ENCODE peak calls at places on chromosome 20, in seven cellular contexts. N, Y, A, S, J, M and O are unnamed samples.

GRCh38 chr20:61184194-61184593 is 67.9 kb upstream of the CDH4 start:
- DNase-seq in N (peak), Y (no peak), A (no peak), S (no peak), J (no peak), M (no peak), O (no peak)

GRCh38 chr20:30506100-30506499 is 751.4 kb upstream of the DEFB115 start:
- DNase-seq in N (no peak), Y (no peak), A (no peak), S (no peak), J (no peak), M (no peak), O (no peak)

GRCh38 chr20:57558614-57559285 is 2.2 kb upstream of the PCK1 start:
- DNase-seq in N (no peak), Y (no peak), A (no peak), S (no peak), J (no peak), M (no peak), O (no peak)

GRCh38 chr20:3559637-3560036 is 88.8 kb downstream of the ATRN start:
- DNase-seq in N (no peak), Y (no peak), A (no peak), S (no peak), J (no peak), M (no peak), O (no peak)

GRCh38 chr20:31576751-31577150 is 28.3 kb upstream of the ID1 start:
- DNase-seq in N (no peak), Y (no peak), A (no peak), S (no peak), J (no peak), M (no peak), O (no peak)

GRCh38 chr20:11675920-11676617 is 241.6 kb upstream of the BTBD3 start:
- DNase-seq in N (no peak), Y (no peak), A (no peak), S (no peak), J (no peak), M (peak), O (no peak)

GRCh38 chr20:57231951-57232428 is 34.5 kb downstream of the BMP7 start:
- DNase-seq in N (no peak), Y (no peak), A (no peak), S (no peak), J (no peak), M (no peak), O (no peak)

GRCh38 chr20:13995841-13996240 is 525 bp downstream of the MACROD2 start:
- DNase-seq in N (peak), Y (no peak), A (no peak), S (no peak), J (peak), M (no peak), O (no peak)

GRCh38 chr20:57998981-57999464 is 229.4 kb downstream of the ANKRD60 start:
- DNase-seq in N (no peak), Y (no peak), A (no peak), S (no peak), J (no peak), M (no peak), O (no peak)

GRCh38 chr20:3000852-3001523 is 42.4 kb upstream of the GNRH2 start:
- DNase-seq in N (no peak), Y (no peak), A (no peak), S (peak), J (no peak), M (peak), O (no peak)

GRCh38 chr20:33415948-33416347 is 14.6 kb upstream of the CDK5RAP1 start:
- DNase-seq in N (no peak), Y (no peak), A (no peak), S (no peak), J (peak), M (peak), O (no peak)

GRCh38 chr20:45269754-45270270 is 15.4 kb upstream of the SLPI start:
- DNase-seq in N (no peak), Y (no peak), A (no peak), S (no peak), J (no peak), M (no peak), O (no peak)

GRCh38 chr20:43942661-43943285 is 28.1 kb downstream of the TOX2 start:
- DNase-seq in N (no peak), Y (no peak), A (peak), S (no peak), J (peak), M (peak), O (peak)

GRCh38 chr20:43186312-43186711 is 3.4 kb downstream of the PTPRT start:
- DNase-seq in N (no peak), Y (no peak), A (no peak), S (no peak), J (no peak), M (no peak), O (no peak)

GRCh38 chr20:41889125-41889870 is 271.1 kb upstream of the CHD6 start:
- DNase-seq in N (no peak), Y (no peak), A (no peak), S (no peak), J (no peak), M (no peak), O (no peak)

GRCh38 chr20:9685011-9685410 is 153.9 kb downstream of the PAK5 start:
- DNase-seq in N (no peak), Y (no peak), A (no peak), S (no peak), J (no peak), M (no peak), O (no peak)

GRCh38 chr20:52859156-52859887 is 112.8 kb upstream of the TSHZ2 start:
- DNase-seq in N (peak), Y (no peak), A (no peak), S (no peak), J (no peak), M (peak), O (no peak)

GRCh38 chr20:21615617-21616080 is 89.8 kb upstream of the PAX1 start:
- DNase-seq in N (peak), Y (no peak), A (no peak), S (no peak), J (peak), M (peak), O (no peak)

GRCh38 chr20:14919473-14920157 is 582.2 kb upstream of the FLRT3 start:
- DNase-seq in N (peak), Y (no peak), A (no peak), S (no peak), J (peak), M (no peak), O (no peak)

GRCh38 chr20:18299364-18299763 is 11.0 kb downstream of the ZNF133 start:
- DNase-seq in N (no peak), Y (no peak), A (no peak), S (no peak), J (no peak), M (no peak), O (no peak)

GRCh38 chr20:13788167-13788834 is 3.5 kb downstream of the NDUFAF5 start:
- DNase-seq in N (no peak), Y (no peak), A (no peak), S (no peak), J (peak), M (peak), O (peak)

GRCh38 chr20:63658749-63659187 is 656 bp downstream of the RTEL1 start:
- DNase-seq in N (no peak), Y (no peak), A (no peak), S (no peak), J (no peak), M (peak), O (no peak)

GRCh38 chr20:58891686-58892125 is 39.2 kb downstream of the GNAS start:
- DNase-seq in N (peak), Y (no peak), A (no peak), S (no peak), J (no peak), M (no peak), O (no peak)

GRCh38 chr20:54193817-54194216 is 14.1 kb upstream of the PFDN4 start:
- DNase-seq in N (no peak), Y (no peak), A (no peak), S (no peak), J (no peak), M (no peak), O (no peak)

GRCh38 chr20:47356526-47357295 is at the start of gene ZMYND8:
- DNase-seq in N (peak), Y (peak), A (peak), S (peak), J (peak), M (peak), O (peak)
- H3K4me3 ChIP-seq in N (no peak), Y (peak), A (peak), S (peak), J (peak), M (peak), O (peak)

DNA sequence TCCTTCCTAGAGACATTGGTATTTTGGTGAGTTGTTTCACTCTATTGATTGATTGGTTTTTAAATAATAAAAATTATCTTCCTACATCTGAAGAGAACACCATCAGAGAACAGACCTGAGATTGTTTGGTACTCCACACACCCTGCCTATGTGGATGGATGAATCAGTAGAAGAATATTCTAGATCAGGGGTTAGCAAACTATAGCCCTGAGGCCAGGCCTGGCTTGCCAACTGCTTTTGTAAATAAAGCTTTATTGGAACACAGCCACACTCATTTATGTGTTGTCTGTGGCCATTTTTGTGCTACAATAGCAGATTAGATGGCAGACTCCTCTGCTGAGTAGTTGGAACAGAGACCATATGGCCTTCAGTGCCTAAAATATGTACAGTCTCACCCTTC is 139.6 kb upstream of the INSM1 start:
- DNase-seq in N (no peak), Y (no peak), A (no peak), S (no peak), J (no peak), M (no peak), O (no peak)
- H3K4me3 ChIP-seq in N (no peak), Y (no peak), A (no peak), S (no peak), J (no peak), M (no peak), O (no peak)

GRCh38 chr20:20065366-20065765 is 13.0 kb downstream of the CFAP61 start:
- DNase-seq in N (no peak), Y (no peak), A (no peak), S (no peak), J (no peak), M (no peak), O (no peak)

GRCh38 chr20:20060234-20060998 is 8.1 kb downstream of the CFAP61 start:
- DNase-seq in N (no peak), Y (no peak), A (no peak), S (no peak), J (no peak), M (no peak), O (peak)

GRCh38 chr20:20064303-20064702 is 12.0 kb downstream of the CFAP61 start:
- DNase-seq in N (no peak), Y (no peak), A (no peak), S (no peak), J (no peak), M (no peak), O (no peak)
- H3K4me3 ChIP-seq in N (no peak), Y (no peak), A (no peak), S (no peak), J (no peak), M (no peak), O (no peak)

DNA sequence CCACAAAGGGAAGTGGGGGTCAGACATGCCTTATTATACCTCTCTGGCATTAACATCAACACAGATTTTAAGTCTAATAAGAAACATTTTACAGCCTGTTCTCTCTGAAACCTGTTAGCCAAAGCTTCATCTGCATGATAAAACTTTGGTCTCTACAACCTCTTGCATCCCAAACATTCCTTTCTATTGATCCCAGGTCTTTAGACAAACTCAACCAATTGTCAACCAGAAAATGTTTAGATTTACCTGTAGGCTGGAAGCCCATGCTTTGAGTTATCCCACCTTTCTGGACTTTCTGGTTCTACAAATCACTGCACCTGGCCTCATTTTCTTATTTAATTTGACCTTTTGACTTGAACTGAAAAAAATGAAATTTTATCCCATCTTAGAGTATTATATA is 20.8 kb downstream of the MCM8 start:
- DNase-seq in N (no peak), Y (no peak), A (no peak), S (no peak), J (no peak), M (no peak), O (no peak)
- H3K4me3 ChIP-seq in N (no peak), Y (no peak), A (no peak), S (no peak), J (no peak), M (no peak), O (no peak)

DNA sequence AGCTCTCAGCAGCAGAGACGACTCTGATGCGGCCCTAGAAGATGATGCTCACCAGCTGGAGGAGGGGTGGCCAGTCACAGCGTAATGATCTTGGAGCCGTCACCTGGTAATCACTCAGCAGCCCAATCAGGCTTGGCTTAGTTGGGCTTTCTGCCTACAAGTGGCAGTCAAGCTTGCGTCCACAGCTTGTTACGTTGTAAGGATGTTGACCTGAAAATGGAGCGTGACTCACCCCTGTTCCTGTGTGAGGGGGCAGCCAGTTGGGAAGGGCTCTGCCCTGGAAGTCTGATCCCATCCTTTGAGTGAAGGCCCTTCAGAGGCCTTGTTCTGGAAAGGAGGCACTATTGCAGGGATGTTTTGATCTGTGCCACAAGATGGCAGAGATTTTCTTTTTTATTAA is 49.8 kb downstream of the SPATA2 start:
- DNase-seq in N (no peak), Y (no peak), A (no peak), S (no peak), J (no peak), M (no peak), O (no peak)
- H3K4me3 ChIP-seq in N (no peak), Y (no peak), A (no peak), S (no peak), J (no peak), M (no peak), O (no peak)